ENCODE peak calls at places on chromosomes 2 and 18, in six cellular contexts. Z is HepG2, T is upper lobe of left lung, J is HCT116, C is K562, E is GM12878. A is an unnamed sample.

GRCh38 chr2:213125646-213126347 is 25.6 kb downstream of the IKZF2 start:
- ATAC-seq in E (peak; percentile 53), Z (no peak), T (no peak), J (no peak), C (no peak), A (no peak)

GRCh38 chr2:124426630-124427029 is 401.5 kb downstream of the CNTNAP5 start:
- ATAC-seq in J (no peak), T (no peak), C (no peak), E (no peak), Z (no peak), A (no peak)

GRCh38 chr2:61016392-61017002 is 1.0 kb upstream of the PEX13 start:
- ATAC-seq in Z (no peak), C (peak; percentile 8), J (no peak), E (peak; percentile 23), T (no peak), A (no peak)

GRCh38 chr18:32711862-32712261 is 61.0 kb downstream of the KLHL14 start:
- ATAC-seq in E (no peak), J (no peak), Z (no peak), T (no peak), C (no peak), A (no peak)

GRCh38 chr2:157856157-157856455 is 20.0 kb downstream of the ACVR1 start:
- ATAC-seq in C (peak; percentile 21), T (no peak), J (no peak), Z (no peak), E (no peak), A (no peak)

GRCh38 chr2:113694438-113694837 is 62.0 kb downstream of the SLC35F5 start:
- ATAC-seq in Z (peak; percentile 54), T (no peak), J (no peak), E (peak; percentile 8), C (peak; percentile 48), A (no peak)

GRCh38 chr2:202847693-202848524 is 23.7 kb downstream of the ICA1L start:
- ATAC-seq in J (no peak), T (no peak), E (peak; percentile 95), Z (no peak), C (no peak), A (no peak)

GRCh38 chr2:172196768-172197322 is 94.1 kb upstream of the DLX2 start:
- ATAC-seq in E (no peak), Z (no peak), T (no peak), C (no peak), J (no peak), A (no peak)

GRCh38 chr2:69464575-69464974 is 27.3 kb upstream of the NFU1 start:
- ATAC-seq in E (no peak), Z (peak; percentile 48), C (peak; percentile 79), J (no peak), T (no peak), A (peak; percentile 89)

GRCh38 chr18:59988098-59988706 is 88.4 kb downstream of the PMAIP1 start:
- ATAC-seq in J (peak; percentile 70), C (peak; percentile 52), T (no peak), Z (no peak), E (peak; percentile 81), A (no peak)

GRCh38 chr2:42071762-42072161 is 23.9 kb downstream of the PKDCC start:
- ATAC-seq in C (no peak), E (no peak), Z (no peak), T (peak; percentile 50), J (no peak), A (peak; percentile 63)

GRCh38 chr2:211800001-211800400 is 738.6 kb downstream of the ERBB4 start:
- ATAC-seq in T (no peak), E (no peak), Z (no peak), J (no peak), C (no peak), A (no peak)

GRCh38 chr2:233486778-233487552 is 79.6 kb downstream of the USP40 start:
- ATAC-seq in Z (peak; percentile 51), T (peak; percentile 78), E (no peak), C (no peak), J (peak; percentile 44), A (no peak)

GRCh38 chr18:5939801-5940667 is 44.7 kb upstream of the TMEM200C start:
- ATAC-seq in J (no peak), E (no peak), C (no peak), T (no peak), Z (no peak), A (no peak)

GRCh38 chr2:33216508-33217182 is 259.8 kb upstream of the RASGRP3 start:
- ATAC-seq in J (no peak), T (peak; percentile 15), C (no peak), E (no peak), Z (no peak), A (peak; percentile 77)
- H3K4me1 ChIP-seq in J (no peaks in the 10 kb centered on the region), T (no peaks in the 10 kb centered on the region), C (no peaks in the 10 kb centered on the region), E (no peaks in the 10 kb centered on the region), Z (peaks cover 7% of the 10 kb centered on the region), A (peaks cover 17% of the 10 kb centered on the region)

DNA sequence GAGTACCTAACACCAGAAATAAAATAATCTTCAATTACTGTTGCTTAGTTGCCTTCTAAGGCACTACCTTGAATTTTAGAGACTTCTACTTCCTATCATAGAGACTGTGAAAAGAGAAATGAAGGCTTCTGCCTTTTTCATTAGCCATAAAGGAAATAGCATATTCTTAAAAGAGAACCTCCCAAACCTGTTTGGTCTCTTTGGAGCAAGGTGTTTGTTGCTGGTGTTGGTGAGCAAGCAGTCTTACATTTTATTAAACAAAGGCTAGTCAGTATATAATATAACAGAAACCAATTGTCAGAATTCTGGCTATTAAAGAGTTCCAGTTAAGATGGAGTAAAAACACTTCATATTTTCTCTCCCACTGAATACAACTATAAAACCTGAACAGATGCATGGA is 116.4 kb downstream of the TAF4B start:
- ATAC-seq in C (no peak), T (no peak), J (no peak), E (no peak), Z (no peak), A (no peak)
- TF ChIP-seq POLR2AphosphoS5 in C (no peak), T (no peak), J (no peak), E (no peak), Z (no peak), A (no peak)

GRCh38 chr18:35076126-35076525 is 34.9 kb downstream of the MAPRE2 start:
- ATAC-seq in T (no peak), Z (no peak), E (no peak), C (no peak), J (no peak), A (no peak)

GRCh38 chr18:35080058-35080457 is 38.8 kb downstream of the MAPRE2 start:
- ATAC-seq in T (no peak), C (no peak), Z (no peak), J (no peak), E (no peak), A (no peak)

GRCh38 chr18:35076556-35076955 is 35.3 kb downstream of the MAPRE2 start:
- ATAC-seq in Z (no peak), J (no peak), T (no peak), C (no peak), E (no peak), A (no peak)

GRCh38 chr18:35075132-35075531 is 33.9 kb downstream of the MAPRE2 start:
- ATAC-seq in J (no peak), Z (no peak), C (no peak), E (no peak), T (no peak), A (no peak)

DNA sequence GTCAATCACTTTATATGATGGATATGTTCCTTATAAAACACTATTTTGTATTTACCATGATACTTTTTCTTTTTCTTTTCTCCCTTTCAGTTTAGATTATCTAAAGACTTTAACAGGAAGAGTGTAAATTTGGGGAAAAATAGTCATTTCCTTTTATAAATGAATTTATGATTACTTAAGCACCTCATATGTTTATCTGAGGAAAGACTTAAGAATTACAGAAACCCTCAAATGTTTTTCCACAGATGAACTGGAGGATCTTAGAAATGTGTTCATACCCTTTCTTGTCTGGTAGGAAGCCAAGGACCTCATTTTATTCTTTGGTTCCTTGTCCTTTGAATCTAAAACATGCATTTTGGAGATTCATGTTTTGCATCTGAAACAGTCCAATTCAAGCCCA is 36.7 kb downstream of the MAPRE2 start:
- ATAC-seq in E (no peak), J (no peak), Z (no peak), T (no peak), C (no peak), A (no peak)
- TF ChIP-seq POLR2A in E (no peak), J (no peak), Z (no peak), T (no peak), C (no peak), A (no peak)

DNA sequence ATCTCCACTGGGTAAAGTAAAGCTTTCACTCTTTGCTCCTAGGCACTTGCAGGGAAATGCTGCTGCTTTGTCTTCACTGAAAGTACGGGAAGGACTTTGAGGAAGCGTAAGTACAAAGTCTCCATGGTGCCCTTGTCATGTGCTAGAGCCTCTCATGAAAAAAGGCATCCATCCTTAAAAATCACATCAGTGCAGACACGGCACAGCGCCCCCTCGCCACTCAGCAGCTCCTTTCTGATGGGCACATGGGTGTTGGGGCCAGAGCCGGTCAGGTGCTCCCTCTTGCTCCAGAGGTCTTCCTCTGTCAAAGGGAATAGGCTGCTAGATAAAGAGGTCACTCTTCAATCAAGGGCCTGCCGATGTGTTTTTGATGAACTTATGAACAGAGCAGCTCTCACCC is 109.1 kb upstream of the STPG4 start:
- ATAC-seq in C (peak; percentile 36), Z (peak; percentile 74), J (peak; percentile 83), T (no peak), E (no peak), A (no peak)
- H3K4me1 ChIP-seq in C (no peaks in the 10 kb centered on the region), Z (peaks cover 56% of the 10 kb centered on the region), J (no peaks in the 10 kb centered on the region), T (peaks cover under 1% of the 10 kb centered on the region), E (no peaks in the 10 kb centered on the region), A (no peaks in the 10 kb centered on the region)

DNA sequence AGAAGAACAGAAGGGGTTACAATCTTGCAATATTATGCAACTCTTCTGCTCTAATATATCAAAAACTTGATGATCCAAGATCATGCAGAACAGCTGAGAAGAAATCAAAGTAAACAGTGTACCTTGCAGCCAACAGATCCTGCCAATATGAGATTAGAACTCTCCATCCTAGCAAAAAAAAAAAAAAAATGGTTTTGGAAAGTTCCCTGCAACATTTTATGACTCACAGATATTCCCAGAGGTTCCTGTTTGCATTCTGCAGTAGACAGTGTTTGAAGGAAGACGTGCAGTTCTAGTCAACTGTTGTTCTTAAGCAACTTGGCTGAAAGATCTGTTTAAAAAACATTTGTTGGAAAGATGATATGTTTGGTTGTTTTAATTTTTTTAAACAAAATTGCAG is 103.6 kb upstream of the WDR75 start:
- ATAC-seq in E (no peak), C (no peak), Z (no peak), T (no peak), J (no peak), A (peak; percentile 91)
- TF ChIP-seq POLR2AphosphoS5 in E (no peak), C (no peak), Z (no peak), T (no peak), J (no peak), A (peak; percentile 94)

GRCh38 chr2:71454221-71455010 is 1.1 kb downstream of the DYSF start:
- ATAC-seq in C (no peak), Z (no peak), E (no peak), J (peak; percentile 30), T (no peak), A (peak; percentile 56)
- TF ChIP-seq POLR2A in C (no peak), Z (no peak), E (no peak), J (no peak), T (no peak), A (peak; percentile 26)

GRCh38 chr18:46184296-46185080 is 80.3 kb downstream of the HAUS1 start:
- ATAC-seq in J (no peak), C (no peak), E (peak; percentile 42), Z (no peak), T (no peak), A (no peak)
- H3K4me1 ChIP-seq in J (peaks cover 9% of the 10 kb centered on the region), C (no peaks in the 10 kb centered on the region), E (peaks cover 24% of the 10 kb centered on the region), Z (no peaks in the 10 kb centered on the region), T (peaks cover 8% of the 10 kb centered on the region), A (peaks cover 43% of the 10 kb centered on the region)

GRCh38 chr18:44828080-44828479 is 147.4 kb downstream of the SETBP1 start:
- ATAC-seq in T (no peak), E (no peak), J (no peak), C (no peak), Z (no peak), A (no peak)
- TF ChIP-seq POLR2AphosphoS5 in T (no peak), E (no peak), J (no peak), C (no peak), Z (no peak), A (no peak)